ENCODE peak calls at places on chromosomes 3 and 15, in eight cellular contexts. One of them, this sample, is unnamed.

GRCh38 chr3:187262360-187262759 is 29.2 kb downstream of the MASP1 start:
- DNase-seq in upper lobe of right lung: no peak
- DNase-seq in H9: no peak
- DNase-seq in mesendoderm: no peak
- DNase-seq in cardiac muscle cell: no peak
- DNase-seq in uterus: no peak
- DNase-seq in fibroblast of lung: peak; percentile 7
- DNase-seq in breast epithelium: no peak
- DNase-seq in this sample: no peak

GRCh38 chr3:150286390-150287147 is 121.5 kb upstream of the TSC22D2 start:
- DNase-seq in uterus: no peak
- DNase-seq in mesendoderm: peak; percentile 84
- DNase-seq in upper lobe of right lung: no peak
- DNase-seq in fibroblast of lung: peak; percentile 60
- DNase-seq in cardiac muscle cell: peak; percentile 64
- DNase-seq in breast epithelium: no peak
- DNase-seq in H9: no peak
- DNase-seq in this sample: no peak

GRCh38 chr3:10373686-10374261 is 52.9 kb upstream of the SEC13 start:
- DNase-seq in fibroblast of lung: peak; percentile 70
- DNase-seq in breast epithelium: no peak
- DNase-seq in H9: no peak
- DNase-seq in upper lobe of right lung: no peak
- DNase-seq in mesendoderm: peak; percentile 10
- DNase-seq in uterus: no peak
- DNase-seq in cardiac muscle cell: peak; percentile 52
- DNase-seq in this sample: no peak

GRCh38 chr3:139774570-139775302 is 97.0 kb upstream of the NMNAT3 start:
- DNase-seq in upper lobe of right lung: no peak
- DNase-seq in cardiac muscle cell: peak; percentile 33
- DNase-seq in uterus: no peak
- DNase-seq in fibroblast of lung: peak; percentile 88
- DNase-seq in breast epithelium: no peak
- DNase-seq in mesendoderm: peak; percentile 97
- DNase-seq in H9: peak; percentile 77
- DNase-seq in this sample: no peak

GRCh38 chr3:184360834-184361531 is 422 bp downstream of the CLCN2 start:
- DNase-seq in uterus: no peak
- DNase-seq in mesendoderm: no peak
- DNase-seq in fibroblast of lung: no peak
- DNase-seq in upper lobe of right lung: no peak
- DNase-seq in breast epithelium: no peak
- DNase-seq in H9: no peak
- DNase-seq in cardiac muscle cell: no peak
- DNase-seq in this sample: no peak

GRCh38 chr3:27714101-27714526 is 8.0 kb downstream of the EOMES start:
- DNase-seq in mesendoderm: peak; percentile 98
- DNase-seq in uterus: no peak
- DNase-seq in cardiac muscle cell: no peak
- DNase-seq in breast epithelium: no peak
- DNase-seq in upper lobe of right lung: no peak
- DNase-seq in H9: peak; percentile 41
- DNase-seq in fibroblast of lung: no peak
- DNase-seq in this sample: no peak

GRCh38 chr15:67849538-67849937 is 9.7 kb upstream of the RNU6-1 start:
- DNase-seq in mesendoderm: no peak
- DNase-seq in fibroblast of lung: no peak
- DNase-seq in cardiac muscle cell: no peak
- DNase-seq in upper lobe of right lung: no peak
- DNase-seq in breast epithelium: no peak
- DNase-seq in H9: no peak
- DNase-seq in uterus: no peak
- DNase-seq in this sample: no peak

GRCh38 chr3:36701903-36702374 is 62.4 kb downstream of the DCLK3 start:
- DNase-seq in uterus: no peak
- DNase-seq in upper lobe of right lung: no peak
- DNase-seq in fibroblast of lung: peak; percentile 90
- DNase-seq in cardiac muscle cell: peak; percentile 52
- DNase-seq in breast epithelium: no peak
- DNase-seq in H9: no peak
- DNase-seq in mesendoderm: no peak
- DNase-seq in this sample: peak; percentile 83

GRCh38 chr15:72532991-72533601 is 59.0 kb downstream of the ARIH1 start:
- DNase-seq in upper lobe of right lung: no peak
- DNase-seq in mesendoderm: peak; percentile 47
- DNase-seq in breast epithelium: no peak
- DNase-seq in cardiac muscle cell: peak; percentile 10
- DNase-seq in fibroblast of lung: no peak
- DNase-seq in H9: peak; percentile 45
- DNase-seq in uterus: no peak
- DNase-seq in this sample: no peak

GRCh38 chr3:23263796-23264195 is 60.7 kb downstream of the UBE2E2 start:
- DNase-seq in H9: no peak
- DNase-seq in cardiac muscle cell: peak; percentile 29
- DNase-seq in mesendoderm: no peak
- DNase-seq in uterus: no peak
- DNase-seq in breast epithelium: no peak
- DNase-seq in upper lobe of right lung: no peak
- DNase-seq in fibroblast of lung: peak; percentile 85
- DNase-seq in this sample: no peak

GRCh38 chr3:102225407-102226132 is 209.2 kb upstream of the ZPLD1 start:
- DNase-seq in mesendoderm: peak; percentile 78
- DNase-seq in breast epithelium: no peak
- DNase-seq in H9: no peak
- DNase-seq in upper lobe of right lung: no peak
- DNase-seq in uterus: peak; percentile 17
- DNase-seq in fibroblast of lung: peak; percentile 72
- DNase-seq in cardiac muscle cell: peak; percentile 89
- DNase-seq in this sample: peak; percentile 40

GRCh38 chr15:73872370-73872769 is 994 bp upstream of the TBC1D21 start:
- DNase-seq in uterus: no peak
- DNase-seq in upper lobe of right lung: no peak
- DNase-seq in H9: no peak
- DNase-seq in cardiac muscle cell: peak; percentile 21
- DNase-seq in fibroblast of lung: peak; percentile 75
- DNase-seq in mesendoderm: no peak
- DNase-seq in breast epithelium: no peak
- DNase-seq in this sample: no peak

GRCh38 chr3:21017115-21017852 is 733.7 kb downstream of the ZNF385D start:
- DNase-seq in upper lobe of right lung: no peak
- DNase-seq in uterus: no peak
- DNase-seq in cardiac muscle cell: peak; percentile 2
- DNase-seq in mesendoderm: peak; percentile 82
- DNase-seq in fibroblast of lung: no peak
- DNase-seq in breast epithelium: no peak
- DNase-seq in H9: peak; percentile 81
- DNase-seq in this sample: peak; percentile 46

GRCh38 chr3:106068795-106069194 is 200.0 kb upstream of the CBLB start:
- DNase-seq in fibroblast of lung: no peak
- DNase-seq in mesendoderm: no peak
- DNase-seq in breast epithelium: no peak
- DNase-seq in upper lobe of right lung: no peak
- DNase-seq in uterus: no peak
- DNase-seq in H9: no peak
- DNase-seq in cardiac muscle cell: peak; percentile 60
- DNase-seq in this sample: no peak

GRCh38 chr15:88882745-88883144 is 12.6 kb downstream of the HAPLN3 start:
- DNase-seq in cardiac muscle cell: peak; percentile 66
- DNase-seq in fibroblast of lung: peak; percentile 73
- DNase-seq in breast epithelium: no peak
- DNase-seq in upper lobe of right lung: no peak
- DNase-seq in uterus: no peak
- DNase-seq in H9: no peak
- DNase-seq in mesendoderm: peak; percentile 58
- DNase-seq in this sample: no peak

GRCh38 chr3:98500019-98500418 is 2.5 kb downstream of the OR5K2 start:
- DNase-seq in upper lobe of right lung: no peak
- DNase-seq in uterus: no peak
- DNase-seq in cardiac muscle cell: no peak
- DNase-seq in mesendoderm: no peak
- DNase-seq in fibroblast of lung: no peak
- DNase-seq in H9: no peak
- DNase-seq in breast epithelium: no peak
- DNase-seq in this sample: peak; percentile 63

GRCh38 chr3:42247576-42248027 is 18.4 kb downstream of the CCK start:
- DNase-seq in uterus: no peak
- DNase-seq in breast epithelium: no peak
- DNase-seq in cardiac muscle cell: peak; percentile 70
- DNase-seq in fibroblast of lung: peak; percentile 36
- DNase-seq in H9: peak; percentile 65
- DNase-seq in upper lobe of right lung: no peak
- DNase-seq in mesendoderm: peak; percentile 68
- DNase-seq in this sample: no peak

GRCh38 chr3:120516142-120516541 is 65.3 kb upstream of the FSTL1 start:
- DNase-seq in fibroblast of lung: no peak
- DNase-seq in uterus: no peak
- DNase-seq in breast epithelium: no peak
- DNase-seq in upper lobe of right lung: no peak
- DNase-seq in mesendoderm: peak; percentile 58
- DNase-seq in H9: no peak
- DNase-seq in cardiac muscle cell: no peak
- DNase-seq in this sample: no peak

GRCh38 chr3:13746385-13746784 is 133.5 kb downstream of the WNT7A start:
- DNase-seq in H9: no peak
- DNase-seq in fibroblast of lung: no peak
- DNase-seq in uterus: no peak
- DNase-seq in mesendoderm: no peak
- DNase-seq in cardiac muscle cell: no peak
- DNase-seq in upper lobe of right lung: no peak
- DNase-seq in breast epithelium: no peak
- DNase-seq in this sample: no peak

GRCh38 chr3:21377366-21377765 is 373.6 kb downstream of the ZNF385D start:
- DNase-seq in mesendoderm: peak; percentile 3
- DNase-seq in H9: no peak
- DNase-seq in breast epithelium: no peak
- DNase-seq in fibroblast of lung: no peak
- DNase-seq in cardiac muscle cell: no peak
- DNase-seq in upper lobe of right lung: no peak
- DNase-seq in uterus: no peak
- DNase-seq in this sample: no peak

GRCh38 chr3:68121291-68121690 is 466.9 kb upstream of the SUCLG2 start:
- DNase-seq in mesendoderm: no peak
- DNase-seq in uterus: no peak
- DNase-seq in upper lobe of right lung: no peak
- DNase-seq in fibroblast of lung: no peak
- DNase-seq in cardiac muscle cell: no peak
- DNase-seq in H9: no peak
- DNase-seq in breast epithelium: no peak
- DNase-seq in this sample: no peak

GRCh38 chr15:50353251-50353998 is 1.6 kb downstream of the GABPB1 start:
- DNase-seq in fibroblast of lung: peak; percentile 93
- DNase-seq in uterus: no peak
- DNase-seq in mesendoderm: no peak
- DNase-seq in upper lobe of right lung: no peak
- DNase-seq in H9: no peak
- DNase-seq in cardiac muscle cell: peak; percentile 87
- DNase-seq in breast epithelium: no peak
- DNase-seq in this sample: peak; percentile 64

GRCh38 chr3:53730565-53730964 is 115.7 kb downstream of the CHDH start:
- DNase-seq in upper lobe of right lung: no peak
- DNase-seq in mesendoderm: no peak
- DNase-seq in fibroblast of lung: peak; percentile 36
- DNase-seq in H9: no peak
- DNase-seq in uterus: peak; percentile 49
- DNase-seq in breast epithelium: no peak
- DNase-seq in cardiac muscle cell: peak; percentile 57
- DNase-seq in this sample: no peak

GRCh38 chr3:149247929-149248691 is 26.5 kb upstream of the CP start:
- DNase-seq in mesendoderm: peak; percentile 46
- DNase-seq in upper lobe of right lung: no peak
- DNase-seq in fibroblast of lung: peak; percentile 48
- DNase-seq in cardiac muscle cell: peak; percentile 49
- DNase-seq in H9: no peak
- DNase-seq in uterus: no peak
- DNase-seq in breast epithelium: no peak
- DNase-seq in this sample: no peak
- H3K27ac ChIP-seq in mesendoderm: no peak overlapping the region
- H3K27ac ChIP-seq in upper lobe of right lung: no peak overlapping the region
- H3K27ac ChIP-seq in fibroblast of lung: no peak overlapping the region
- H3K27ac ChIP-seq in cardiac muscle cell: peak overlapping the region; percentile 76
- H3K27ac ChIP-seq in H9: no peak overlapping the region
- H3K27ac ChIP-seq in uterus: peak overlapping the region; percentile 80
- H3K27ac ChIP-seq in breast epithelium: no peak overlapping the region
- H3K27ac ChIP-seq in this sample: no peak overlapping the region

DNA sequence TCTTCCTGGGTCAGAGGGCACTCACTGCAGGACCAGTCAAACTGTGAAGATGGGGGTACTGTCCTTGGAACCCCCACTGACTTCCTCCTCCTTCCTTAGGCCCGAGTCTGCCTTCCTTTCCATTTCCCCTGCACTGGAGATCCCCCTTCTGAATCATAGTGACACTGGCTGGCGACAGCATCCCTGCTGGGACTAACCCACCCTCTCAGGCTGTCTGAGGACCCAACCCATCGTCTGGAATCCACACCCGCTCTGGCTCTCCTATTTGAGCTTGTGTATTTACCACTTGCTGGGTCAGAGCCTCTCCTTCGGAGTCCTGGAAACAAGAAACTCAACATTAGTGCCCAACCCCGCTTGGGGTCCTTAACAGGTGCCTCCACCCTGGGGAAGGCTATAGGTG is 21.2 kb downstream of the TMEM40 start:
- DNase-seq in fibroblast of lung: no peak
- DNase-seq in mesendoderm: no peak
- DNase-seq in breast epithelium: no peak
- DNase-seq in H9: no peak
- DNase-seq in uterus: no peak
- DNase-seq in upper lobe of right lung: no peak
- DNase-seq in cardiac muscle cell: no peak
- DNase-seq in this sample: no peak
- H3K27ac ChIP-seq in fibroblast of lung: no peak overlapping the region
- H3K27ac ChIP-seq in mesendoderm: no peak overlapping the region
- H3K27ac ChIP-seq in breast epithelium: no peak overlapping the region
- H3K27ac ChIP-seq in H9: no peak overlapping the region
- H3K27ac ChIP-seq in uterus: no peak overlapping the region
- H3K27ac ChIP-seq in upper lobe of right lung: no peak overlapping the region
- H3K27ac ChIP-seq in cardiac muscle cell: no peak overlapping the region
- H3K27ac ChIP-seq in this sample: no peak overlapping the region

GRCh38 chr15:31265090-31265870 is 61.4 kb upstream of the KLF13 start:
- DNase-seq in H9: peak; percentile 20
- DNase-seq in fibroblast of lung: no peak
- DNase-seq in upper lobe of right lung: peak; percentile 71
- DNase-seq in mesendoderm: no peak
- DNase-seq in breast epithelium: peak; percentile 48
- DNase-seq in uterus: peak; percentile 8
- DNase-seq in cardiac muscle cell: no peak
- DNase-seq in this sample: no peak
- H3K27ac ChIP-seq in H9: no peak overlapping the region
- H3K27ac ChIP-seq in fibroblast of lung: no peak overlapping the region
- H3K27ac ChIP-seq in upper lobe of right lung: peak overlapping the region; percentile 83
- H3K27ac ChIP-seq in mesendoderm: no peak overlapping the region
- H3K27ac ChIP-seq in breast epithelium: no peak overlapping the region
- H3K27ac ChIP-seq in uterus: no peak overlapping the region
- H3K27ac ChIP-seq in cardiac muscle cell: no peak overlapping the region
- H3K27ac ChIP-seq in this sample: no peak overlapping the region

DNA sequence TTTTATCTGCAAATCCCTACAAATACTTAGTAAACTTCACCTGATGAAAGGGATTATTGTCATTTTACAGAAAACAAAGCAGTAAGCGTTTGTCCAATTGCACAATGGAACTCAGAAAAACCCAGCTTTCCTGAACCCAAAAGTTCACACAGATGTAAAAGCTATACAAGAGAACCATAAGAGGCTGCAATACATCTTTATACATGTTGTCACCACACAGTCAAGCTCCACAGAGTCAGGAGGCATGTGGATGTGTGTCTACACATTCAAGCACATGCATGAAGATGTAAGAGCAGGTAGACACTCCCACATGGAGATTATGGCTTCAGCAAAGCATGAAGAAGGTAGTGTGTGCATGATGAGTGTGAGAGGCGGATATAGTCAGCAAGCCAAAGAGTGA is 124.8 kb upstream of the THBS1 start:
- DNase-seq in cardiac muscle cell: no peak
- DNase-seq in upper lobe of right lung: no peak
- DNase-seq in mesendoderm: no peak
- DNase-seq in uterus: no peak
- DNase-seq in H9: no peak
- DNase-seq in breast epithelium: no peak
- DNase-seq in fibroblast of lung: no peak
- DNase-seq in this sample: no peak
- H3K27ac ChIP-seq in cardiac muscle cell: no peak overlapping the region
- H3K27ac ChIP-seq in upper lobe of right lung: no peak overlapping the region
- H3K27ac ChIP-seq in mesendoderm: no peak overlapping the region
- H3K27ac ChIP-seq in uterus: no peak overlapping the region
- H3K27ac ChIP-seq in H9: no peak overlapping the region
- H3K27ac ChIP-seq in breast epithelium: no peak overlapping the region
- H3K27ac ChIP-seq in fibroblast of lung: no peak overlapping the region
- H3K27ac ChIP-seq in this sample: no peak overlapping the region